ENCODE peak calls at places on chromosomes 5 and 9, in seven cellular contexts. V is effector memory CD8-positive, alpha-beta T cell; E is T-cell; A is mucosa of descending colon; R is activated CD8-positive, alpha-beta T cell treated with anti-CD3 and anti-CD28 coated beads for 36 hours; G is right cardiac atrium; O is pancreas. C is an unnamed sample.
A peak's percentile ranks its signal among the peaks of the same experiment; 100 is the strongest.

GRCh38 chr5:124696898-124697297 is 49.5 kb downstream of the ZNF608 start:
- ATAC-seq in G (no peak), R (no peak), A (no peak), E (no peak), V (no peak), O (no peak), C (no peak)

GRCh38 chr9:10079284-10079964 is 533.4 kb downstream of the PTPRD start:
- ATAC-seq in G (no peak), A (no peak), E (no peak), V (no peak), R (no peak), O (no peak), C (no peak)

GRCh38 chr5:142881727-142882126 is 111.5 kb downstream of the ARHGAP26 start:
- ATAC-seq in A (no peak), V (no peak), E (no peak), G (peak; percentile 32), R (no peak), O (no peak), C (no peak)

GRCh38 chr5:44336708-44337107 is 52.5 kb downstream of the FGF10 start:
- ATAC-seq in O (no peak), G (no peak), A (no peak), R (no peak), V (no peak), E (no peak), C (no peak)

GRCh38 chr9:4540425-4540824 is 50.2 kb downstream of the SLC1A1 start:
- ATAC-seq in V (no peak), R (no peak), A (no peak), G (no peak), E (no peak), O (no peak), C (no peak)

GRCh38 chr5:59103303-59103702 is 520.4 kb downstream of the RAB3C start:
- ATAC-seq in E (no peak), R (no peak), G (no peak), O (no peak), A (no peak), V (no peak), C (no peak)

GRCh38 chr5:35651002-35651756 is 33.5 kb downstream of the SPEF2 start:
- ATAC-seq in G (no peak), A (peak; percentile 67), V (peak; percentile 98), E (peak; percentile 96), O (peak; percentile 52), R (peak; percentile 98), C (no peak)

GRCh38 chr5:154713615-154714125 is 41.5 kb upstream of the LARP1 start:
- ATAC-seq in G (peak; percentile 42), O (peak; percentile 61), A (peak; percentile 61), E (no peak), R (no peak), V (no peak), C (no peak)

GRCh38 chr9:128575469-128575868 is 23.1 kb downstream of the SPTAN1 start:
- ATAC-seq in R (no peak), G (peak; percentile 95), A (peak; percentile 99), V (no peak), O (peak; percentile 40), E (no peak), C (no peak)

GRCh38 chr9:132800038-132800648 is 77.9 kb downstream of the AK8 start:
- ATAC-seq in R (peak; percentile 94), O (peak; percentile 94), A (peak; percentile 85), G (peak; percentile 52), E (peak; percentile 86), V (peak; percentile 80), C (peak; percentile 70)

GRCh38 chr5:82365744-82366228 is 87.6 kb upstream of the RPS23 start:
- ATAC-seq in E (no peak), V (no peak), R (peak; percentile 96), A (peak; percentile 64), G (peak; percentile 45), O (peak; percentile 82), C (peak; percentile 62)

GRCh38 chr5:173744527-173744926 is 128.1 kb upstream of the BOD1 start:
- ATAC-seq in E (no peak), R (no peak), O (no peak), G (no peak), A (no peak), V (no peak), C (no peak)

GRCh38 chr9:78354324-78354973 is 57.5 kb downstream of the PSAT1 start:
- ATAC-seq in V (no peak), G (no peak), E (no peak), O (no peak), A (no peak), R (no peak), C (no peak)

GRCh38 chr9:113520109-113520642 is 56.6 kb downstream of the RGS3 start:
- ATAC-seq in R (peak; percentile 40), A (peak; percentile 62), V (peak; percentile 67), G (no peak), E (peak; percentile 25), O (peak; percentile 87), C (no peak)

GRCh38 chr5:14723648-14724231 is 59.2 kb downstream of the OTULIN start:
- ATAC-seq in O (no peak), V (no peak), E (no peak), G (no peak), R (peak; percentile 64), A (no peak), C (peak; percentile 81)

GRCh38 chr9:134373269-134373668 is 47.0 kb downstream of the RXRA start:
- ATAC-seq in R (peak; percentile 52), A (peak; percentile 48), E (no peak), G (no peak), V (peak; percentile 77), O (no peak), C (no peak)

GRCh38 chr9:106828082-106828481 is 34.9 kb upstream of the ZNF462 start:
- ATAC-seq in V (no peak), E (no peak), G (no peak), R (no peak), A (no peak), O (peak; percentile 40), C (no peak)

GRCh38 chr9:6852243-6852963 is 94.6 kb downstream of the KDM4C start:
- ATAC-seq in R (no peak), O (no peak), A (no peak), E (no peak), V (no peak), G (no peak), C (no peak)

GRCh38 chr5:36359267-36359666 is 57.6 kb upstream of the RANBP3L start:
- ATAC-seq in A (no peak), R (no peak), G (no peak), O (no peak), E (no peak), V (no peak), C (no peak)

GRCh38 chr9:99112750-99113417 is 8.0 kb downstream of the TGFBR1 start:
- ATAC-seq in O (no peak), E (peak; percentile 97), G (no peak), R (peak; percentile 87), A (peak; percentile 59), V (peak; percentile 95), C (peak; percentile 72)

GRCh38 chr9:137494104-137494544 is 35.0 kb upstream of the NSMF start:
- ATAC-seq in E (no peak), R (no peak), A (peak; percentile 79), G (peak; percentile 66), V (no peak), O (peak; percentile 47), C (no peak)

GRCh38 chr9:121194730-121195129 is 6.9 kb downstream of the RAB14 start:
- ATAC-seq in R (no peak), V (no peak), G (no peak), O (peak; percentile 66), A (no peak), E (no peak), C (no peak)

GRCh38 chr5:134568761-134569725 is 43.6 kb downstream of the JADE2 start:
- ATAC-seq in V (no peak), G (peak; percentile 65), O (peak; percentile 73), A (peak; percentile 79), E (no peak), R (no peak), C (no peak)

GRCh38 chr5:146060221-146060585 is 45.2 kb downstream of the PLAC8L1 start:
- ATAC-seq in R (no peak), O (no peak), V (no peak), G (no peak), A (no peak), E (no peak), C (no peak)

GRCh38 chr5:98771389-98772109 is 1.9 kb upstream of the RGMB start:
- ATAC-seq in R (peak; percentile 14), A (peak; percentile 45), G (no peak), V (peak; percentile 22), O (peak; percentile 59), E (no peak), C (no peak)

GRCh38 chr9:134059661-134060395 is 8.0 kb downstream of the BRD3 start:
- ATAC-seq in R (peak; percentile 57), O (no peak), G (no peak), E (no peak), V (peak; percentile 54), A (peak; percentile 30), C (peak; percentile 95)

GRCh38 chr5:83405662-83406061 is 65.9 kb upstream of the VCAN start:
- ATAC-seq in E (no peak), R (no peak), A (no peak), G (peak; percentile 61), O (no peak), V (no peak), C (no peak)

GRCh38 chr9:117546894-117547293 is 132.0 kb upstream of the ASTN2 start:
- ATAC-seq in G (peak; percentile 86), R (no peak), V (peak; percentile 45), A (peak; percentile 86), E (no peak), O (peak; percentile 83), C (peak; percentile 10)

GRCh38 chr5:143887302-143887638 is 75.3 kb downstream of the HMHB1 start:
- ATAC-seq in G (peak; percentile 51), O (peak; percentile 75), V (no peak), E (no peak), R (no peak), A (no peak), C (no peak)

GRCh38 chr5:58491216-58491892 is at the start of gene GAPT:
- ATAC-seq in V (peak; percentile 36), E (no peak), G (no peak), R (no peak), O (peak; percentile 29), A (peak; percentile 57), C (peak; percentile 93)

GRCh38 chr5:65508978-65509377 is 27.3 kb upstream of the ADAMTS6 start:
- ATAC-seq in R (no peak), G (no peak), V (no peak), A (no peak), O (no peak), E (no peak), C (no peak)

GRCh38 chr5:10676224-10676623 is 84.8 kb downstream of the DAP start:
- ATAC-seq in G (peak; percentile 15), O (no peak), A (peak; percentile 14), R (no peak), E (no peak), V (no peak), C (no peak)

GRCh38 chr5:100430268-100430900 is 104.8 kb upstream of the FAM174A start:
- ATAC-seq in G (no peak), O (peak; percentile 67), R (peak; percentile 51), E (peak; percentile 43), A (peak; percentile 56), V (peak; percentile 39), C (no peak)

GRCh38 chr5:175195698-175196656 is 248.0 kb downstream of the DRD1 start:
- ATAC-seq in G (no peak), A (peak; percentile 48), E (no peak), O (no peak), R (no peak), V (no peak), C (no peak)